ENCODE peak calls at places on chromosome 9, in seven cellular contexts. C is stimulated activated CD4-positive, alpha-beta T cell treated with anti-CD3 and anti-CD28 coated beads, Interleukin-15, amount 100 ng/mL, for 24 hours; P is NCI-H2081 treated with DMSO at 0.1 percent for 48 hours; G is kidney tubule cell; Y is C1 segment of cervical spinal cord; M is EL; S is HT1080. T is an unnamed sample.

GRCh38 chr9:125701351-125701750 is 5.7 kb downstream of the MAPKAP1 start:
- DNase-seq in C (peak), P (no peak), G (peak), Y (no peak), M (peak), S (peak), T (no peak)

GRCh38 chr9:93708289-93708986 is 132.1 kb downstream of the PHF2 start:
- DNase-seq in C (no peak), P (no peak), G (no peak), Y (no peak), M (no peak), S (no peak), T (no peak)

GRCh38 chr9:134918646-134919045 is 934 bp upstream of the FCN1 start:
- DNase-seq in C (no peak), P (no peak), G (no peak), Y (no peak), M (no peak), S (no peak), T (no peak)

GRCh38 chr9:98922721-98923435 is 20.8 kb upstream of the COL15A1 start:
- DNase-seq in C (no peak), P (no peak), G (peak), Y (no peak), M (peak), S (no peak), T (no peak)

GRCh38 chr9:133708123-133708769 is 29.9 kb downstream of the SARDH start:
- DNase-seq in C (no peak), P (no peak), G (no peak), Y (no peak), M (no peak), S (no peak), T (no peak)

GRCh38 chr9:93299418-93300174 is 115.7 kb downstream of the WNK2 start:
- DNase-seq in C (no peak), P (no peak), G (no peak), Y (no peak), M (no peak), S (no peak), T (no peak)

GRCh38 chr9:35604578-35605335 is at the start of gene TESK1:
- DNase-seq in C (peak), P (no peak), G (peak), Y (peak), M (peak), S (peak), T (peak)

GRCh38 chr9:110432253-110432652 is 94.6 kb upstream of the TXNDC8 start:
- DNase-seq in C (no peak), P (no peak), G (no peak), Y (no peak), M (peak), S (no peak), T (peak)

GRCh38 chr9:116334581-116335150 is 181.1 kb downstream of the PAPPA start:
- DNase-seq in C (no peak), P (no peak), G (no peak), Y (no peak), M (no peak), S (no peak), T (no peak)

GRCh38 chr9:110050925-110051355 is 157.0 kb downstream of the C9orf152 start:
- DNase-seq in C (peak), P (no peak), G (peak), Y (no peak), M (peak), S (peak), T (peak)

GRCh38 chr9:22740781-22741180 is 294.2 kb downstream of the DMRTA1 start:
- DNase-seq in C (no peak), P (no peak), G (no peak), Y (no peak), M (no peak), S (no peak), T (no peak)

GRCh38 chr9:34555435-34556230 is 32.8 kb upstream of the ENHO start:
- DNase-seq in C (no peak), P (no peak), G (no peak), Y (no peak), M (no peak), S (no peak), T (no peak)

T was measured in MG63.